ENCODE peak calls at places on chromosomes 6 and 20, in four cellular contexts. One of them, this sample, is unnamed.

GRCh38 chr6:7958464-7958863 is 47.9 kb upstream of the TXNDC5 start:
- DNase-seq in omental fat pad: no peak
- DNase-seq in endothelial cell of umbilical vein: no peak
- DNase-seq in aorta: no peak
- DNase-seq in this sample: no peak

GRCh38 chr20:25177890-25178321 is 17.6 kb upstream of the ENTPD6 start:
- DNase-seq in omental fat pad: no peak
- DNase-seq in endothelial cell of umbilical vein: no peak
- DNase-seq in aorta: no peak
- DNase-seq in this sample: no peak

GRCh38 chr6:105194106-105194505 is 14.3 kb upstream of the POPDC3 start:
- DNase-seq in omental fat pad: no peak
- DNase-seq in endothelial cell of umbilical vein: no peak
- DNase-seq in aorta: no peak
- DNase-seq in this sample: no peak

GRCh38 chr6:33174784-33175183 is 17.5 kb downstream of the COL11A2 start:
- DNase-seq in omental fat pad: no peak
- DNase-seq in endothelial cell of umbilical vein: no peak
- DNase-seq in aorta: no peak
- DNase-seq in this sample: no peak

GRCh38 chr6:131844243-131844841 is 36.5 kb downstream of the ENPP1 start:
- DNase-seq in omental fat pad: no peak
- DNase-seq in endothelial cell of umbilical vein: no peak
- DNase-seq in aorta: no peak
- DNase-seq in this sample: no peak

GRCh38 chr20:4006640-4007039 is 8.7 kb downstream of the RNF24 start:
- DNase-seq in omental fat pad: no peak
- DNase-seq in endothelial cell of umbilical vein: no peak
- DNase-seq in aorta: no peak
- DNase-seq in this sample: no peak

GRCh38 chr6:165562421-165563090 is 100.5 kb downstream of the PDE10A start:
- DNase-seq in omental fat pad: no peak
- DNase-seq in endothelial cell of umbilical vein: no peak
- DNase-seq in aorta: no peak
- DNase-seq in this sample: no peak

GRCh38 chr20:57594092-57594911 is 25.9 kb downstream of the ZBP1 start:
- DNase-seq in omental fat pad: peak
- DNase-seq in endothelial cell of umbilical vein: peak
- DNase-seq in aorta: peak
- DNase-seq in this sample: peak

GRCh38 chr6:38034269-38034914 is 214.9 kb downstream of the ZFAND3 start:
- DNase-seq in omental fat pad: no peak
- DNase-seq in endothelial cell of umbilical vein: peak
- DNase-seq in aorta: no peak
- DNase-seq in this sample: no peak

GRCh38 chr20:3222635-3223600 is 13.6 kb downstream of the ITPA start:
- DNase-seq in omental fat pad: no peak
- DNase-seq in endothelial cell of umbilical vein: no peak
- DNase-seq in aorta: no peak
- DNase-seq in this sample: peak

GRCh38 chr6:11921017-11921438 is 91.1 kb upstream of the HIVEP1 start:
- DNase-seq in omental fat pad: no peak
- DNase-seq in endothelial cell of umbilical vein: peak
- DNase-seq in aorta: peak
- DNase-seq in this sample: no peak

GRCh38 chr20:63695419-63696310 is 787 bp upstream of the TNFRSF6B start:
- DNase-seq in omental fat pad: no peak
- DNase-seq in endothelial cell of umbilical vein: no peak
- DNase-seq in aorta: no peak
- DNase-seq in this sample: peak

GRCh38 chr6:7140631-7141366 is 33.0 kb downstream of the RREB1 start:
- DNase-seq in omental fat pad: peak
- DNase-seq in endothelial cell of umbilical vein: peak
- DNase-seq in aorta: peak
- DNase-seq in this sample: peak

GRCh38 chr6:108805611-108806181 is 42.5 kb upstream of the ARMC2 start:
- DNase-seq in omental fat pad: no peak
- DNase-seq in endothelial cell of umbilical vein: no peak
- DNase-seq in aorta: no peak
- DNase-seq in this sample: no peak

GRCh38 chr20:33875055-33875454 is 63.9 kb downstream of the CHMP4B start:
- DNase-seq in omental fat pad: no peak
- DNase-seq in endothelial cell of umbilical vein: no peak
- DNase-seq in aorta: no peak
- DNase-seq in this sample: peak

GRCh38 chr6:142500265-142500786 is 198.5 kb downstream of the ADGRG6 start:
- DNase-seq in omental fat pad: no peak
- DNase-seq in endothelial cell of umbilical vein: no peak
- DNase-seq in aorta: no peak
- DNase-seq in this sample: no peak

GRCh38 chr20:50891138-50891537 is 40.1 kb downstream of the ADNP start:
- DNase-seq in omental fat pad: no peak
- DNase-seq in endothelial cell of umbilical vein: no peak
- DNase-seq in aorta: no peak
- DNase-seq in this sample: no peak

GRCh38 chr6:93453956-93454355 is 34.6 kb upstream of the EPHA7 start:
- DNase-seq in omental fat pad: no peak
- DNase-seq in endothelial cell of umbilical vein: no peak
- DNase-seq in aorta: no peak
- DNase-seq in this sample: no peak

GRCh38 chr20:44598413-44599290 is 16.3 kb downstream of the PKIG start:
- DNase-seq in omental fat pad: peak
- DNase-seq in endothelial cell of umbilical vein: peak
- DNase-seq in aorta: no peak
- DNase-seq in this sample: no peak

GRCh38 chr20:49937023-49937929 is 1.1 kb downstream of the RNF114 start:
- DNase-seq in omental fat pad: no peak
- DNase-seq in endothelial cell of umbilical vein: peak
- DNase-seq in aorta: peak
- DNase-seq in this sample: no peak

GRCh38 chr6:130050230-130050629 is 31.8 kb downstream of the L3MBTL3 start:
- DNase-seq in omental fat pad: no peak
- DNase-seq in endothelial cell of umbilical vein: no peak
- DNase-seq in aorta: no peak
- DNase-seq in this sample: no peak

GRCh38 chr6:37096025-37096424 is 73.9 kb upstream of the PIM1 start:
- DNase-seq in omental fat pad: no peak
- DNase-seq in endothelial cell of umbilical vein: no peak
- DNase-seq in aorta: no peak
- DNase-seq in this sample: no peak

GRCh38 chr6:7166410-7167293 is 58.9 kb downstream of the RREB1 start:
- DNase-seq in omental fat pad: no peak
- DNase-seq in endothelial cell of umbilical vein: no peak
- DNase-seq in aorta: no peak
- DNase-seq in this sample: no peak

GRCh38 chr6:136517002-136517401 is 33.2 kb downstream of the MAP7 start:
- DNase-seq in omental fat pad: no peak
- DNase-seq in endothelial cell of umbilical vein: no peak
- DNase-seq in aorta: no peak
- DNase-seq in this sample: no peak

GRCh38 chr6:132020138-132020551 is 69.0 kb upstream of the CCN2 start:
- DNase-seq in omental fat pad: no peak
- DNase-seq in endothelial cell of umbilical vein: peak
- DNase-seq in aorta: peak
- DNase-seq in this sample: peak

GRCh38 chr20:2133318-2134183 is 31.9 kb downstream of the STK35 start:
- DNase-seq in omental fat pad: no peak
- DNase-seq in endothelial cell of umbilical vein: no peak
- DNase-seq in aorta: peak
- DNase-seq in this sample: no peak

GRCh38 chr6:28802417-28803336 is 121.1 kb downstream of the TRIM27 start:
- DNase-seq in omental fat pad: no peak
- DNase-seq in endothelial cell of umbilical vein: peak
- DNase-seq in aorta: no peak
- DNase-seq in this sample: no peak

GRCh38 chr6:105398859-105399258 is 4.0 kb downstream of the PREP start:
- DNase-seq in omental fat pad: no peak
- DNase-seq in endothelial cell of umbilical vein: no peak
- DNase-seq in aorta: no peak
- DNase-seq in this sample: no peak

GRCh38 chr6:135319819-135320218 is 138.7 kb downstream of the MYB start:
- DNase-seq in omental fat pad: no peak
- DNase-seq in endothelial cell of umbilical vein: no peak
- DNase-seq in aorta: no peak
- DNase-seq in this sample: no peak

GRCh38 chr6:64217721-64218603 is 582.4 kb downstream of the PHF3 start:
- DNase-seq in omental fat pad: no peak
- DNase-seq in endothelial cell of umbilical vein: no peak
- DNase-seq in aorta: no peak
- DNase-seq in this sample: no peak

GRCh38 chr6:63856271-63856670 is 220.7 kb downstream of the PHF3 start:
- DNase-seq in omental fat pad: no peak
- DNase-seq in endothelial cell of umbilical vein: no peak
- DNase-seq in aorta: no peak
- DNase-seq in this sample: no peak

GRCh38 chr6:125797934-125798444 is 7.2 kb downstream of the NCOA7 start:
- DNase-seq in omental fat pad: no peak
- DNase-seq in endothelial cell of umbilical vein: no peak
- DNase-seq in aorta: no peak
- DNase-seq in this sample: no peak

GRCh38 chr6:21666200-21666671 is 72.7 kb downstream of the SOX4 start:
- DNase-seq in omental fat pad: no peak
- DNase-seq in endothelial cell of umbilical vein: peak
- DNase-seq in aorta: peak
- DNase-seq in this sample: peak

GRCh38 chr20:53993310-53993709 is 77.1 kb downstream of the BCAS1 start:
- DNase-seq in omental fat pad: no peak
- DNase-seq in endothelial cell of umbilical vein: no peak
- DNase-seq in aorta: no peak
- DNase-seq in this sample: no peak

GRCh38 chr6:111113731-111114438 is 26.6 kb downstream of the SLC16A10 start:
- DNase-seq in omental fat pad: no peak
- DNase-seq in endothelial cell of umbilical vein: no peak
- DNase-seq in aorta: no peak
- DNase-seq in this sample: no peak

GRCh38 chr6:43091592-43091991 is 15.5 kb downstream of the PTK7 start:
- DNase-seq in omental fat pad: no peak
- DNase-seq in endothelial cell of umbilical vein: no peak
- DNase-seq in aorta: no peak
- DNase-seq in this sample: peak

GRCh38 chr20:46400828-46401477 is 5.5 kb downstream of the ELMO2 start:
- DNase-seq in omental fat pad: no peak
- DNase-seq in endothelial cell of umbilical vein: peak
- DNase-seq in aorta: no peak
- DNase-seq in this sample: no peak